ENCODE peak calls at places on chromosomes 3 and 15, in five cellular contexts. B, K, E, P and D are unnamed samples.

GRCh38 chr3:149702691-149703426 is 45.0 kb upstream of the WWTR1 start:
- DNase-seq in K (peak; percentile 69), B (no peak), P (peak; percentile 97), E (peak; percentile 90), D (peak; percentile 97)

GRCh38 chr3:52896613-52897012 is 735 bp downstream of the STIMATE start:
- DNase-seq in P (no peak), B (no peak), E (no peak), K (peak; percentile 30), D (peak; percentile 21)

GRCh38 chr3:184430940-184431339 is 51.1 kb downstream of the CHRD start:
- DNase-seq in E (no peak), B (no peak), P (no peak), K (no peak), D (no peak)

GRCh38 chr3:53412953-53413352 is 65.6 kb upstream of the DCP1A start:
- DNase-seq in K (no peak), P (no peak), B (no peak), E (no peak), D (no peak)

GRCh38 chr3:162278834-162279233 is 782.2 kb downstream of the OTOL1 start:
- DNase-seq in P (no peak), E (no peak), K (no peak), B (no peak), D (no peak)

GRCh38 chr15:89400121-89400996 is 65.7 kb upstream of the POLG start:
- DNase-seq in K (no peak), P (no peak), B (peak; percentile 45), E (no peak), D (no peak)

GRCh38 chr3:71206821-71207220 is 376.7 kb downstream of the FOXP1 start:
- DNase-seq in B (no peak), E (no peak), P (no peak), K (no peak), D (no peak)

GRCh38 chr3:149398296-149398695 is 20.8 kb upstream of the TM4SF1 start:
- DNase-seq in E (no peak), B (no peak), K (no peak), P (no peak), D (no peak)

GRCh38 chr3:53195602-53196574 is 34.9 kb downstream of the PRKCD start:
- DNase-seq in E (no peak), B (no peak), P (peak; percentile 19), K (peak; percentile 79), D (peak; percentile 69)

GRCh38 chr15:44726568-44727461 is 9.5 kb upstream of the TRIM69 start:
- DNase-seq in B (no peak), K (peak; percentile 83), P (peak; percentile 94), E (peak; percentile 83), D (peak; percentile 95)

GRCh38 chr15:48703544-48703943 is 58.0 kb upstream of the FBN1 start:
- DNase-seq in B (no peak), K (peak; percentile 66), E (no peak), P (peak; percentile 65), D (peak; percentile 75)

GRCh38 chr15:30872341-30872748 is 31.4 kb upstream of the FAN1 start:
- DNase-seq in B (no peak), K (peak; percentile 5), E (no peak), P (peak; percentile 61), D (peak; percentile 16)

GRCh38 chr3:111695584-111696213 is 100.6 kb upstream of the ZBED2 start:
- DNase-seq in K (peak; percentile 42), E (no peak), P (peak; percentile 91), B (no peak), D (peak; percentile 92)

GRCh38 chr3:126464997-126465396 is 10.7 kb downstream of the ZXDC start:
- DNase-seq in K (no peak), E (no peak), B (no peak), P (no peak), D (no peak)

GRCh38 chr3:77142636-77143035 is 102.7 kb downstream of the ROBO2 start:
- DNase-seq in B (no peak), E (no peak), K (no peak), P (no peak), D (no peak)

GRCh38 chr15:78407889-78408640 is 30.0 kb upstream of the IREB2 start:
- DNase-seq in P (no peak), K (peak; percentile 33), E (no peak), B (no peak), D (no peak)

GRCh38 chr15:65327651-65328393 is 23.3 kb downstream of the RNU5B-1 start:
- DNase-seq in P (no peak), E (no peak), K (no peak), B (no peak), D (no peak)

GRCh38 chr3:99108508-99108907 is 207.0 kb upstream of the DCBLD2 start:
- DNase-seq in P (peak; percentile 99), K (peak; percentile 83), B (no peak), E (peak; percentile 93), D (peak; percentile 94)

GRCh38 chr3:150083653-150084037 is 113.0 kb upstream of the PFN2 start:
- DNase-seq in P (peak; percentile 83), E (no peak), K (peak; percentile 65), B (peak; percentile 22), D (peak; percentile 75)

GRCh38 chr15:41940441-41940857 is 31.9 kb downstream of the EHD4 start:
- DNase-seq in K (peak; percentile 48), B (no peak), E (peak; percentile 72), P (peak; percentile 87), D (peak; percentile 90)

GRCh38 chr3:52213901-52214300 is 11.5 kb downstream of the TLR9 start:
- DNase-seq in B (no peak), E (no peak), K (peak; percentile 34), P (no peak), D (peak; percentile 28)

GRCh38 chr3:22685598-22685997 is 517.5 kb upstream of the UBE2E2 start:
- DNase-seq in P (no peak), B (no peak), K (peak; percentile 19), E (no peak), D (peak; percentile 35)

GRCh38 chr15:39269352-39269751 is 311.5 kb upstream of the THBS1 start:
- DNase-seq in B (no peak), K (peak; percentile 65), P (no peak), E (no peak), D (no peak)

GRCh38 chr15:35320158-35320780 is 225.7 kb downstream of the DPH6 start:
- DNase-seq in B (no peak), K (no peak), P (no peak), E (no peak), D (no peak)

GRCh38 chr3:129966876-129967275 is 7.6 kb upstream of the TRH start:
- DNase-seq in P (no peak), B (no peak), K (no peak), E (no peak), D (no peak)

GRCh38 chr3:127786358-127787070 is 35.8 kb downstream of the MGLL start:
- DNase-seq in E (peak; percentile 30), P (peak; percentile 62), B (peak; percentile 79), K (peak; percentile 45), D (peak; percentile 48)

GRCh38 chr15:55588818-55589122 is 625 bp upstream of the PYGO1 start:
- DNase-seq in B (peak; percentile 5), E (no peak), K (no peak), P (no peak), D (no peak)

GRCh38 chr15:80107774-80108173 is 45.0 kb upstream of the FAH start:
- DNase-seq in E (no peak), K (no peak), P (no peak), B (no peak), D (no peak)

GRCh38 chr15:80109388-80109787 is 43.4 kb upstream of the FAH start:
- DNase-seq in B (no peak), E (no peak), P (no peak), K (no peak), D (no peak)

GRCh38 chr15:80105193-80105984 is 45.9 kb downstream of the ZFAND6 start:
- DNase-seq in B (no peak), P (peak; percentile 89), E (peak; percentile 9), K (peak; percentile 33), D (peak; percentile 81)

GRCh38 chr15:80107204-80107603 is 45.6 kb upstream of the FAH start:
- DNase-seq in K (no peak), P (no peak), E (no peak), B (no peak), D (no peak)

DNA sequence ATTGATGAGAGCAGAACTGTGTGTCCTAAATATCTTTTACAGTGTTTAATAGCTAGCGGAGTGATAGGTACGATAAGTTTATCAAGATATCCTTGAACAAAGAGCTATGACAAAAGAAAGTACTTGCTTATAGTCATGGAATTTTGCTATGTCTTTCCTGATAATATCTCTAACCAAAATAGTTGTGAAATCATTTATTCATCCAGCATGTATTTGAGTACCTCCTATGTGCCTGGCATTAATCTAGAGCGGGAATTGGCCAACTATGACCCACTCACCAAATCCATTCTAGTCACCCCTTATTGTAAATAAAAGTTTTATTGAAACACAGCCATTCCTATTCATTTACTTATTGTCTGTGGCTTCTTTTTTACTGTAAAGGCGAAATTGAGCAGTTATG is 46.6 kb downstream of the ZFAND6 start:
- DNase-seq in B (no peak), P (peak; percentile 49), K (peak; percentile 74), E (peak; percentile 10), D (peak; percentile 87)
- H3K4me3 ChIP-seq in B (no peak overlapping the region), P (no peak overlapping the region), K (no peak overlapping the region), E (no peak overlapping the region), D (peak overlapping the region; percentile 38)

GRCh38 chr3:123799544-123800351 is 84.4 kb downstream of the MYLK start:
- DNase-seq in P (peak; percentile 56), E (no peak), K (peak; percentile 61), B (no peak), D (peak; percentile 90)
- H3K4me3 ChIP-seq in P (no peak overlapping the region), E (no peak overlapping the region), K (peak overlapping the region; percentile 80), B (peak overlapping the region; percentile 30), D (peak overlapping the region; percentile 51)

GRCh38 chr3:64214697-64215018 is 10.6 kb downstream of the PRICKLE2 start:
- DNase-seq in K (no peak), B (peak; percentile 52), E (no peak), P (peak; percentile 76), D (peak; percentile 93)
- H3K4me3 ChIP-seq in K (peak overlapping the region; percentile 80), B (peak overlapping the region; percentile 33), E (peak overlapping the region; percentile 20), P (peak overlapping the region; percentile 30), D (peak overlapping the region; percentile 71)

GRCh38 chr15:90987561-90988141 is 6.7 kb downstream of the PRC1 start:
- DNase-seq in P (no peak), K (no peak), E (no peak), B (no peak), D (no peak)

GRCh38 chr15:90990446-90990845 is 3.9 kb downstream of the PRC1 start:
- DNase-seq in K (no peak), E (no peak), P (no peak), B (no peak), D (no peak)

GRCh38 chr15:90988249-90988648 is 6.1 kb downstream of the PRC1 start:
- DNase-seq in E (no peak), B (no peak), P (no peak), K (no peak), D (no peak)

GRCh38 chr15:90989040-90989768 is 5.1 kb downstream of the PRC1 start:
- DNase-seq in B (no peak), P (no peak), E (no peak), K (no peak), D (no peak)

DNA sequence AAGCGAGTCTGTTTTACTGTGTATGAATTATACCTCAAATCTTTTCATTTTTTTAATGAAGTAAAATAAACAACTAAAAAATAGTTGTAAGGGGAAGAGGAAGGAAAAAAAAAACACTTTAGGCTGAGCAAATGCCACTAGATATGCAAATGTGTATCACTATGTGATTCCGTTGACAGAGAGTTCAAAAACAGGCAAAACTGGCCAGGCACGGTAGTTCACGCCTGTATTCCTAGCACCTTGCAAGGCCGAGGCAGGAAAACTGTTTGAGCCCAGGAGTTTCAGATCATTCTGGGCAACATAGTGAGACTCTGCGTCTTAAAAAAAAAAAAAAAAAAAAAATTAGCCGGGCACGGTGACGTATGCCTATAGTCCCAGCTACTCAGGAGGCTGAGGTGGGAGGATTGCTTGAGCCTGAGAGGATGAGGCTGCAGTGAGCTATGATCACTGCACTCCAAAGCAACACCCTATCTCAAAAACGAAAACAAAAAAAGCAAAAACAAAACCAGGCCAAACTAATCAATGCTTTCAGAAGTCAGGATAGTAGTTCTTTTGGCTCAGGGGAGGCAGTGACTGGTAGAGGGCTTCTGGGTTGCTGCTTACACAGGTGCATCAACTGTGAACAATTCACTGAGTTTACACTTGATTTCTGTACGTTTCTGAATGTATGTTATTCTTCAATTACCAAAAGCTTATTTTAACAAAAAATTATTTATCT is 7.4 kb downstream of the PRC1 start:
- DNase-seq in B (no peak), P (no peak), E (no peak), K (no peak), D (no peak)
- H3K4me3 ChIP-seq in B (no peak overlapping the region), P (no peak overlapping the region), E (no peak overlapping the region), K (no peak overlapping the region), D (no peak overlapping the region)